ENCODE peak calls at places on chromosome 11, in four cellular contexts. P, A, U and J are unnamed samples.

GRCh38 chr11:111466615-111467014 is 45.6 kb downstream of the BTG4 start:
- DNase-seq in P (no peak), A (no peak), U (no peak), J (no peak)

GRCh38 chr11:21798216-21798615 is 394.7 kb upstream of the ANO5 start:
- DNase-seq in P (no peak), A (no peak), U (no peak), J (no peak)

GRCh38 chr11:108253176-108253575 is 30.3 kb downstream of the ATM start:
- DNase-seq in P (no peak), A (no peak), U (peak), J (peak)

GRCh38 chr11:18065572-18065971 is 19.5 kb upstream of the TPH1 start:
- DNase-seq in P (no peak), A (no peak), U (no peak), J (no peak)

GRCh38 chr11:72758304-72758689 is 6.1 kb upstream of the ARAP1 start:
- DNase-seq in P (no peak), A (no peak), U (no peak), J (peak)

GRCh38 chr11:45105233-45105992 is 41.0 kb upstream of the PRDM11 start:
- DNase-seq in P (peak), A (peak), U (peak), J (peak)

GRCh38 chr11:85809881-85810280 is 1.1 kb downstream of the SYTL2 start:
- DNase-seq in P (no peak), A (no peak), U (peak), J (no peak)

GRCh38 chr11:17298302-17298701 is 21.8 kb downstream of the NUCB2 start:
- DNase-seq in P (no peak), A (no peak), U (no peak), J (no peak)

GRCh38 chr11:1081601-1082311 is 7.1 kb downstream of the MUC2 start:
- DNase-seq in P (no peak), A (no peak), U (no peak), J (no peak)

GRCh38 chr11:120808616-120809050 is 215.3 kb upstream of the TBCEL start:
- DNase-seq in P (no peak), A (no peak), U (no peak), J (no peak)

GRCh38 chr11:44017443-44018126 is 30.2 kb upstream of the ACCSL start:
- DNase-seq in P (no peak), A (no peak), U (peak), J (no peak)

GRCh38 chr11:119699227-119699626 is 29.8 kb downstream of the NECTIN1 start:
- DNase-seq in P (no peak), A (no peak), U (no peak), J (no peak)

GRCh38 chr11:4032097-4032496 is 62.5 kb upstream of the RRM1 start:
- DNase-seq in P (no peak), A (no peak), U (peak), J (no peak)

GRCh38 chr11:6737872-6738466 is 33.8 kb downstream of the OR2AG2 start:
- DNase-seq in P (peak), A (peak), U (peak), J (peak)

GRCh38 chr11:123063396-123064267 is 1.7 kb upstream of the HSPA8 start:
- DNase-seq in P (no peak), A (peak), U (peak), J (peak)
- H3K4me2 ChIP-seq in P (peak), A (peak), U (peak), J (peak)

GRCh38 chr11:131666617-131667016 is 296.2 kb downstream of the NTM start:
- DNase-seq in P (no peak), A (no peak), U (no peak), J (peak)
- H3K4me2 ChIP-seq in P (no peak), A (no peak), U (no peak), J (peak)

GRCh38 chr11:47409440-47410403 is 1.3 kb downstream of the SLC39A13 start:
- DNase-seq in P (no peak), A (no peak), U (peak), J (no peak)
- H3K4me2 ChIP-seq in P (peak), A (peak), U (peak), J (peak)

GRCh38 chr11:128420943-128421342 is 166.4 kb downstream of the ETS1 start:
- DNase-seq in P (no peak), A (no peak), U (no peak), J (peak)
- H3K4me2 ChIP-seq in P (no peak), A (no peak), U (no peak), J (no peak)

GRCh38 chr11:96017872-96018271 is 94.0 kb upstream of the MTMR2 start:
- DNase-seq in P (no peak), A (no peak), U (no peak), J (no peak)

GRCh38 chr11:96016978-96017502 is 93.1 kb upstream of the MTMR2 start:
- DNase-seq in P (no peak), A (no peak), U (no peak), J (no peak)

GRCh38 chr11:96021901-96022650 is 98.2 kb upstream of the MTMR2 start:
- DNase-seq in P (no peak), A (no peak), U (no peak), J (no peak)

GRCh38 chr11:96019810-96020747 is 96.2 kb upstream of the MTMR2 start:
- DNase-seq in P (no peak), A (no peak), U (no peak), J (no peak)

GRCh38 chr11:96019271-96019670 is 95.4 kb upstream of the MTMR2 start:
- DNase-seq in P (no peak), A (no peak), U (no peak), J (no peak)
- H3K4me2 ChIP-seq in P (no peak), A (no peak), U (no peak), J (no peak)

GRCh38 chr11:92123540-92123939 is 101.1 kb upstream of the FAT3 start:
- DNase-seq in P (no peak), A (no peak), U (peak), J (no peak)
- H3K4me2 ChIP-seq in P (no peak), A (no peak), U (no peak), J (no peak)